ENCODE peak calls at places on chromosomes 4 and X, in seven cellular contexts. One of them, this sample, is unnamed.

GRCh38 chr4:153205757-153206156 is 1.5 kb downstream of the TRIM2 start:
- DNase-seq in HFF-Myc: no peak
- DNase-seq in heart right ventricle: no peak
- DNase-seq in adrenal gland: no peak
- DNase-seq in epithelial cell of esophagus: peak
- DNase-seq in BE2C: no peak
- DNase-seq in GM10248: no peak
- DNase-seq in this sample: peak

GRCh38 chr4:57182132-57182874 is 72.1 kb upstream of the IGFBP7 start:
- DNase-seq in HFF-Myc: no peak
- DNase-seq in heart right ventricle: peak
- DNase-seq in adrenal gland: no peak
- DNase-seq in epithelial cell of esophagus: no peak
- DNase-seq in BE2C: peak
- DNase-seq in GM10248: no peak
- DNase-seq in this sample: no peak

GRCh38 chrX:132365490-132365889 is 123.3 kb downstream of the MBNL3 start:
- DNase-seq in HFF-Myc: no peak
- DNase-seq in heart right ventricle: no peak
- DNase-seq in adrenal gland: no peak
- DNase-seq in epithelial cell of esophagus: no peak
- DNase-seq in BE2C: no peak
- DNase-seq in GM10248: no peak
- DNase-seq in this sample: peak

GRCh38 chrX:30679369-30679768 is 26.1 kb downstream of the GK start:
- DNase-seq in HFF-Myc: no peak
- DNase-seq in heart right ventricle: no peak
- DNase-seq in adrenal gland: no peak
- DNase-seq in epithelial cell of esophagus: no peak
- DNase-seq in BE2C: no peak
- DNase-seq in GM10248: no peak
- DNase-seq in this sample: no peak

GRCh38 chrX:17738002-17738713 is 865 bp downstream of the SCML1 start:
- DNase-seq in HFF-Myc: no peak
- DNase-seq in heart right ventricle: peak
- DNase-seq in adrenal gland: peak
- DNase-seq in epithelial cell of esophagus: peak
- DNase-seq in BE2C: peak
- DNase-seq in GM10248: no peak
- DNase-seq in this sample: peak

GRCh38 chr4:146638801-146639351 is at the start of gene POU4F2:
- DNase-seq in HFF-Myc: no peak
- DNase-seq in heart right ventricle: no peak
- DNase-seq in adrenal gland: no peak
- DNase-seq in epithelial cell of esophagus: peak
- DNase-seq in BE2C: peak
- DNase-seq in GM10248: peak
- DNase-seq in this sample: peak

GRCh38 chrX:132751043-132751690 is 207.3 kb downstream of the HS6ST2 start:
- DNase-seq in HFF-Myc: no peak
- DNase-seq in heart right ventricle: no peak
- DNase-seq in adrenal gland: no peak
- DNase-seq in epithelial cell of esophagus: no peak
- DNase-seq in BE2C: no peak
- DNase-seq in GM10248: no peak
- DNase-seq in this sample: no peak

GRCh38 chr4:183558873-183559272 is 54.0 kb downstream of the ING2 start:
- DNase-seq in HFF-Myc: no peak
- DNase-seq in heart right ventricle: no peak
- DNase-seq in adrenal gland: no peak
- DNase-seq in epithelial cell of esophagus: no peak
- DNase-seq in BE2C: no peak
- DNase-seq in GM10248: no peak
- DNase-seq in this sample: no peak

GRCh38 chr4:56863441-56864129 is 42.1 kb upstream of the SPINK2 start:
- DNase-seq in HFF-Myc: no peak
- DNase-seq in heart right ventricle: no peak
- DNase-seq in adrenal gland: no peak
- DNase-seq in epithelial cell of esophagus: peak
- DNase-seq in BE2C: no peak
- DNase-seq in GM10248: no peak
- DNase-seq in this sample: peak

GRCh38 chr4:152100378-152101201 is 339.8 kb upstream of the GATB start:
- DNase-seq in HFF-Myc: no peak
- DNase-seq in heart right ventricle: no peak
- DNase-seq in adrenal gland: no peak
- DNase-seq in epithelial cell of esophagus: peak
- DNase-seq in BE2C: no peak
- DNase-seq in GM10248: no peak
- DNase-seq in this sample: no peak

GRCh38 chr4:156991161-156991560 is 19.6 kb upstream of the PDGFC start:
- DNase-seq in HFF-Myc: no peak
- DNase-seq in heart right ventricle: no peak
- DNase-seq in adrenal gland: no peak
- DNase-seq in epithelial cell of esophagus: no peak
- DNase-seq in BE2C: no peak
- DNase-seq in GM10248: no peak
- DNase-seq in this sample: no peak

GRCh38 chr4:142121951-142122350 is 485.6 kb downstream of the IL15 start:
- DNase-seq in HFF-Myc: no peak
- DNase-seq in heart right ventricle: no peak
- DNase-seq in adrenal gland: no peak
- DNase-seq in epithelial cell of esophagus: no peak
- DNase-seq in BE2C: peak
- DNase-seq in GM10248: no peak
- DNase-seq in this sample: no peak

GRCh38 chr4:25810815-25811690 is 51.7 kb downstream of the SEL1L3 start:
- DNase-seq in HFF-Myc: no peak
- DNase-seq in heart right ventricle: no peak
- DNase-seq in adrenal gland: no peak
- DNase-seq in epithelial cell of esophagus: no peak
- DNase-seq in BE2C: no peak
- DNase-seq in GM10248: no peak
- DNase-seq in this sample: peak

GRCh38 chrX:134246282-134246681 is 9.3 kb downstream of the CCDC160 start:
- DNase-seq in HFF-Myc: no peak
- DNase-seq in heart right ventricle: no peak
- DNase-seq in adrenal gland: peak
- DNase-seq in epithelial cell of esophagus: no peak
- DNase-seq in BE2C: peak
- DNase-seq in GM10248: no peak
- DNase-seq in this sample: peak

GRCh38 chr4:13765535-13765934 is 138.0 kb upstream of the BOD1L1 start:
- DNase-seq in HFF-Myc: no peak
- DNase-seq in heart right ventricle: no peak
- DNase-seq in adrenal gland: no peak
- DNase-seq in epithelial cell of esophagus: no peak
- DNase-seq in BE2C: no peak
- DNase-seq in GM10248: no peak
- DNase-seq in this sample: peak

GRCh38 chr4:95023110-95023509 is 265.4 kb downstream of the BMPR1B start:
- DNase-seq in HFF-Myc: no peak
- DNase-seq in heart right ventricle: no peak
- DNase-seq in adrenal gland: no peak
- DNase-seq in epithelial cell of esophagus: peak
- DNase-seq in BE2C: no peak
- DNase-seq in GM10248: no peak
- DNase-seq in this sample: peak

GRCh38 chr4:185219551-185220344 is 10.3 kb downstream of the SNX25 start:
- DNase-seq in HFF-Myc: no peak
- DNase-seq in heart right ventricle: peak
- DNase-seq in adrenal gland: peak
- DNase-seq in epithelial cell of esophagus: no peak
- DNase-seq in BE2C: no peak
- DNase-seq in GM10248: peak
- DNase-seq in this sample: peak

GRCh38 chr4:136442447-136442846 is 1089.8 kb downstream of the PCDH18 start:
- DNase-seq in HFF-Myc: no peak
- DNase-seq in heart right ventricle: no peak
- DNase-seq in adrenal gland: no peak
- DNase-seq in epithelial cell of esophagus: no peak
- DNase-seq in BE2C: no peak
- DNase-seq in GM10248: no peak
- DNase-seq in this sample: no peak

GRCh38 chr4:41108481-41108880 is 105.9 kb downstream of the APBB2 start:
- DNase-seq in HFF-Myc: no peak
- DNase-seq in heart right ventricle: no peak
- DNase-seq in adrenal gland: no peak
- DNase-seq in epithelial cell of esophagus: no peak
- DNase-seq in BE2C: no peak
- DNase-seq in GM10248: no peak
- DNase-seq in this sample: no peak

GRCh38 chr4:93203708-93204107 is 624.8 kb upstream of the ATOH1 start:
- DNase-seq in HFF-Myc: no peak
- DNase-seq in heart right ventricle: no peak
- DNase-seq in adrenal gland: no peak
- DNase-seq in epithelial cell of esophagus: peak
- DNase-seq in BE2C: peak
- DNase-seq in GM10248: no peak
- DNase-seq in this sample: peak

GRCh38 chr4:153072661-153073060 is 131.6 kb upstream of the TRIM2 start:
- DNase-seq in HFF-Myc: no peak
- DNase-seq in heart right ventricle: no peak
- DNase-seq in adrenal gland: no peak
- DNase-seq in epithelial cell of esophagus: no peak
- DNase-seq in BE2C: no peak
- DNase-seq in GM10248: no peak
- DNase-seq in this sample: no peak

GRCh38 chr4:145788765-145789164 is 108.8 kb downstream of the C4orf51 start:
- DNase-seq in HFF-Myc: no peak
- DNase-seq in heart right ventricle: no peak
- DNase-seq in adrenal gland: no peak
- DNase-seq in epithelial cell of esophagus: no peak
- DNase-seq in BE2C: no peak
- DNase-seq in GM10248: no peak
- DNase-seq in this sample: peak

GRCh38 chr4:141636771-141637460 is 533 bp downstream of the IL15 start:
- DNase-seq in HFF-Myc: no peak
- DNase-seq in heart right ventricle: peak
- DNase-seq in adrenal gland: no peak
- DNase-seq in epithelial cell of esophagus: peak
- DNase-seq in BE2C: peak
- DNase-seq in GM10248: peak
- DNase-seq in this sample: peak

GRCh38 chr4:2083826-2084160 is 24.7 kb downstream of the NAT8L start:
- DNase-seq in HFF-Myc: no peak
- DNase-seq in heart right ventricle: no peak
- DNase-seq in adrenal gland: peak
- DNase-seq in epithelial cell of esophagus: no peak
- DNase-seq in BE2C: no peak
- DNase-seq in GM10248: no peak
- DNase-seq in this sample: no peak

GRCh38 chr4:108937066-108937465 is 174.2 kb upstream of the ETNPPL start:
- DNase-seq in HFF-Myc: no peak
- DNase-seq in heart right ventricle: no peak
- DNase-seq in adrenal gland: no peak
- DNase-seq in epithelial cell of esophagus: no peak
- DNase-seq in BE2C: no peak
- DNase-seq in GM10248: no peak
- DNase-seq in this sample: no peak

GRCh38 chrX:68411729-68412128 is 21.6 kb downstream of the OPHN1 start:
- DNase-seq in HFF-Myc: no peak
- DNase-seq in heart right ventricle: no peak
- DNase-seq in adrenal gland: no peak
- DNase-seq in epithelial cell of esophagus: peak
- DNase-seq in BE2C: no peak
- DNase-seq in GM10248: no peak
- DNase-seq in this sample: no peak

GRCh38 chr4:139913398-139913990 is 240.5 kb downstream of the MAML3 start:
- DNase-seq in HFF-Myc: no peak
- DNase-seq in heart right ventricle: no peak
- DNase-seq in adrenal gland: no peak
- DNase-seq in epithelial cell of esophagus: no peak
- DNase-seq in BE2C: no peak
- DNase-seq in GM10248: no peak
- DNase-seq in this sample: peak

GRCh38 chrX:149903889-149904748 is 23.1 kb downstream of the MAGEA8 start:
- DNase-seq in HFF-Myc: no peak
- DNase-seq in heart right ventricle: no peak
- DNase-seq in adrenal gland: no peak
- DNase-seq in epithelial cell of esophagus: peak
- DNase-seq in BE2C: no peak
- DNase-seq in GM10248: no peak
- DNase-seq in this sample: peak
- TF ChIP-seq CTCF in HFF-Myc: peak
- TF ChIP-seq CTCF in heart right ventricle: no peak
- TF ChIP-seq CTCF in adrenal gland: no peak
- TF ChIP-seq CTCF in epithelial cell of esophagus: peak
- TF ChIP-seq CTCF in BE2C: peak
- TF ChIP-seq CTCF in GM10248: no peak
- TF ChIP-seq CTCF in this sample: peak

DNA sequence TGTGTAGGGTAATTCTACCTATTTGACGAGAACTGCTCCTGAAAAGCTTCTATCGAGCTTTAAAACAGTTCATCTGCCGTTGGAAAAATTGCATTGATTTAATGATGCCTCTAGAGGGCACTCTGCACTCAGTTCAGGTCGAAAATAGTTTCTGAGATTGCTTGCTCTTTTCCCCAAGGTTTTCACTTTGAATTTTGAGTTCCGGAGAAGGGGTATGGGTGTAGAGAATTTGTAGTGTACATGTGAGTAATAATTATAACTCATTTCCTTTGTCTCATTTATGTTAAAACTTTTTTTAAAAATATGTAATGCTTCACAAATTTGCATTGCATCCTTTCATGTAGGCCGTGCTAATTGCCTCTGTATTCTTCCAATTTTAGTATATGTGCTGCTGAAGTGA is 28.4 kb upstream of the TNIP3 start:
- DNase-seq in HFF-Myc: no peak
- DNase-seq in heart right ventricle: no peak
- DNase-seq in adrenal gland: no peak
- DNase-seq in epithelial cell of esophagus: peak
- DNase-seq in BE2C: no peak
- DNase-seq in GM10248: peak
- DNase-seq in this sample: peak
- TF ChIP-seq CTCF in HFF-Myc: peak
- TF ChIP-seq CTCF in heart right ventricle: peak
- TF ChIP-seq CTCF in adrenal gland: peak
- TF ChIP-seq CTCF in epithelial cell of esophagus: peak
- TF ChIP-seq CTCF in BE2C: peak
- TF ChIP-seq CTCF in GM10248: peak
- TF ChIP-seq CTCF in this sample: peak

GRCh38 chrX:39556056-39556455 is 541.7 kb downstream of the BCOR start:
- DNase-seq in HFF-Myc: no peak
- DNase-seq in heart right ventricle: no peak
- DNase-seq in adrenal gland: no peak
- DNase-seq in epithelial cell of esophagus: no peak
- DNase-seq in BE2C: no peak
- DNase-seq in GM10248: no peak
- DNase-seq in this sample: no peak
- TF ChIP-seq CTCF in HFF-Myc: no peak
- TF ChIP-seq CTCF in heart right ventricle: no peak
- TF ChIP-seq CTCF in adrenal gland: no peak
- TF ChIP-seq CTCF in epithelial cell of esophagus: no peak
- TF ChIP-seq CTCF in BE2C: no peak
- TF ChIP-seq CTCF in GM10248: no peak
- TF ChIP-seq CTCF in this sample: no peak

DNA sequence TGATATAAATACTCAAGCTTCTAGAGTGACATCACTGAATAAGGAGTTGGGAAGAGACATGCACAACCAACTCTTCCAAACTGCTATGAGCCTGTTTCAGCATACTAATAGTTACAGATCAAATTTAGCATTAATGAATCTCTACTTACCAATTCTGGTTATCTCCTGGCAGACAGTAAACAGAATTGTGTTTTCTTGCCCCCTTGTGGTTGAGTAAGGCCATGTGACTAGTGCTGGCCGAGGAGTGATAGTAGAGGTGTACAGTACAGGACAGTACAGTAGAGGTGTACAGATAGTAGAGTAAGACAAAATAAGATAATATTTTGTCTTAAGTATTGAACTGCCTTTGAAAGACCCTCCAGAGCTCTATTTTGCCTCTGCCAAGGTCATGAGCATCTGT is 681.4 kb downstream of the GABRG1 start:
- DNase-seq in HFF-Myc: no peak
- DNase-seq in heart right ventricle: no peak
- DNase-seq in adrenal gland: no peak
- DNase-seq in epithelial cell of esophagus: peak
- DNase-seq in BE2C: peak
- DNase-seq in GM10248: no peak
- DNase-seq in this sample: peak
- TF ChIP-seq CTCF in HFF-Myc: no peak
- TF ChIP-seq CTCF in heart right ventricle: peak
- TF ChIP-seq CTCF in adrenal gland: no peak
- TF ChIP-seq CTCF in epithelial cell of esophagus: no peak
- TF ChIP-seq CTCF in BE2C: peak
- TF ChIP-seq CTCF in GM10248: no peak
- TF ChIP-seq CTCF in this sample: peak